ENCODE peak calls at places on chromosomes 3 and 15, in ten cellular contexts. V, F, A, E, K, C, Q, N, P and X are unnamed samples.
A peak's percentile ranks its signal among the peaks of the same experiment; 100 is the strongest.

GRCh38 chr3:24363242-24363641 is 131.4 kb downstream of the THRB start:
- DNase-seq in V (no peak), F (no peak), A (no peak), E (no peak), K (no peak), C (no peak), Q (no peak), N (no peak), P (no peak), X (no peak)

GRCh38 chr15:32715276-32715675 is 2.5 kb upstream of the GREM1 start:
- DNase-seq in V (no peak), F (no peak), A (peak; percentile 79), E (no peak), K (no peak), C (no peak), Q (no peak), N (no peak), P (no peak), X (no peak)

GRCh38 chr15:90561344-90562244 is 31.9 kb downstream of the CRTC3 start:
- DNase-seq in V (peak; percentile 26), F (peak; percentile 62), A (no peak), E (no peak), K (no peak), C (no peak), Q (no peak), N (no peak), P (peak; percentile 50), X (no peak)

GRCh38 chr15:51076898-51077564 is 17.7 kb downstream of the TNFAIP8L3 start:
- DNase-seq in V (peak; percentile 6), F (no peak), A (no peak), E (peak; percentile 96), K (no peak), C (no peak), Q (no peak), N (no peak), P (peak; percentile 84), X (no peak)

GRCh38 chr15:66095871-66096710 is 157.5 kb downstream of the MEGF11 start:
- DNase-seq in V (no peak), F (no peak), A (no peak), E (no peak), K (no peak), C (no peak), Q (no peak), N (no peak), P (no peak), X (no peak)

GRCh38 chr3:66638717-66639116 is 137.9 kb upstream of the LRIG1 start:
- DNase-seq in V (no peak), F (peak; percentile 60), A (no peak), E (no peak), K (no peak), C (no peak), Q (no peak), N (peak; percentile 35), P (no peak), X (peak; percentile 1)

GRCh38 chr3:112770026-112770626 is 76.5 kb downstream of the CD200R1L start:
- DNase-seq in V (peak; percentile 73), F (no peak), A (peak; percentile 72), E (peak; percentile 76), K (no peak), C (peak; percentile 17), Q (no peak), N (no peak), P (peak; percentile 45), X (peak; percentile 16)

GRCh38 chr3:163692484-163692883 is 1385.8 kb downstream of the SI start:
- DNase-seq in V (no peak), F (no peak), A (no peak), E (no peak), K (no peak), C (no peak), Q (no peak), N (no peak), P (no peak), X (no peak)

GRCh38 chr3:197490659-197491058 is 65.1 kb downstream of the BDH1 start:
- DNase-seq in V (no peak), F (no peak), A (no peak), E (no peak), K (no peak), C (no peak), Q (no peak), N (no peak), P (no peak), X (no peak)

GRCh38 chr3:122799322-122799721 is 4.5 kb downstream of the SLC49A4 start:
- DNase-seq in V (no peak), F (no peak), A (no peak), E (no peak), K (no peak), C (no peak), Q (no peak), N (no peak), P (no peak), X (no peak)

GRCh38 chr15:67700023-67700422 is 125.3 kb upstream of the SKOR1 start:
- DNase-seq in V (no peak), F (no peak), A (no peak), E (no peak), K (no peak), C (no peak), Q (no peak), N (no peak), P (peak; percentile 47), X (no peak)

GRCh38 chr15:25795061-25795460 is 68.1 kb downstream of the ATP10A start:
- DNase-seq in V (no peak), F (no peak), A (no peak), E (no peak), K (no peak), C (no peak), Q (no peak), N (no peak), P (no peak), X (no peak)

GRCh38 chr3:62143843-62144450 is 229.4 kb downstream of the FEZF2 start:
- DNase-seq in V (no peak), F (no peak), A (no peak), E (no peak), K (no peak), C (no peak), Q (no peak), N (no peak), P (no peak), X (no peak)

GRCh38 chr3:129864519-129864918 is 29.0 kb downstream of the TMCC1 start:
- DNase-seq in V (no peak), F (no peak), A (no peak), E (no peak), K (no peak), C (no peak), Q (no peak), N (no peak), P (no peak), X (no peak)

GRCh38 chr3:11567516-11568467 is 75.9 kb downstream of the VGLL4 start:
- DNase-seq in V (peak; percentile 22), F (no peak), A (peak; percentile 19), E (peak; percentile 91), K (peak; percentile 89), C (peak; percentile 59), Q (no peak), N (no peak), P (peak; percentile 87), X (no peak)

GRCh38 chr3:157130881-157131251 is 29.1 kb downstream of the CCNL1 start:
- DNase-seq in V (no peak), F (no peak), A (no peak), E (no peak), K (no peak), C (no peak), Q (no peak), N (no peak), P (no peak), X (no peak)

GRCh38 chr3:1235526-1236120 is 142.8 kb downstream of the CNTN6 start:
- DNase-seq in V (no peak), F (no peak), A (no peak), E (no peak), K (no peak), C (no peak), Q (no peak), N (no peak), P (no peak), X (no peak)